ENCODE peak calls at places on chromosomes 6 and 20, in four cellular contexts. O is OCI-LY7, C is choroid plexus epithelial cell, K is GM10248. Z is an unnamed sample.
A peak's percentile ranks its signal among the peaks of the same experiment; 100 is the strongest.

GRCh38 chr6:74015427-74015826 is 319.4 kb downstream of the CD109 start:
- DNase-seq in O (no peak), C (no peak), K (no peak), Z (no peak)

GRCh38 chr6:165864925-165865324 is 201.9 kb upstream of the PDE10A start:
- DNase-seq in O (no peak), C (no peak), K (no peak), Z (no peak)

GRCh38 chr20:10350188-10350842 is 83.7 kb downstream of the MKKS start:
- DNase-seq in O (no peak), C (no peak), K (no peak), Z (no peak)

GRCh38 chr6:10230533-10230932 is 184.3 kb downstream of the TFAP2A start:
- DNase-seq in O (no peak), C (no peak), K (no peak), Z (no peak)

GRCh38 chr6:169495601-169496000 is 206.2 kb downstream of the WDR27 start:
- DNase-seq in O (no peak), C (peak; percentile 23), K (no peak), Z (no peak)

GRCh38 chr20:21099653-21100589 is 6.2 kb downstream of the LINC00237 start:
- DNase-seq in O (peak; percentile 69), C (no peak), K (peak; percentile 41), Z (peak; percentile 73)

GRCh38 chr20:15708984-15709598 is 864.2 kb downstream of the KIF16B start:
- DNase-seq in O (peak; percentile 41), C (peak; percentile 15), K (peak; percentile 64), Z (no peak)

GRCh38 chr6:28357036-28357435 is 7.3 kb downstream of the ZKSCAN3 start:
- DNase-seq in O (peak; percentile 56), C (peak; percentile 64), K (no peak), Z (no peak)

DNA sequence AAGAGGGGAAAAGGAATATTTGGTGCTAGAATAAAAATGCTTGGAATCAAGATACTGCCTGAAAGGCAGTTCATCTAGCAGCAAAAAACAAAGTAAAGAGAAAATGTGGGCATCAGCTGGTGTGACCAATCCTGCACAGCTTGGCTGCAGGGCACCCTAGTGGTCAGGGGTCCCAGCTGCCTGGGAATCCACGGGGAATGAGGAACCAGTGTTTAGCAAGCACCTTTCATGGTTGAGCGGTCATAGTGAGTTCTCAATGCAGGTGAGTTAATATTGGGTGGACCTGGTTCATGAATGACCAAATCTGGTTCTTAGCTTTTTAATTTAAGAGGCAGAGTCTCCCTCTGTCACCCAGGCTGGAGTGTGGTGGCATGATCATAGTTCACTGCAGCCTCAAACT is 53.3 kb downstream of the CAP2 start:
- DNase-seq in O (no peak), C (no peak), K (no peak), Z (no peak)
- TF ChIP-seq CTCF in O (no peak), C (no peak), K (no peak), Z (no peak)

GRCh38 chr6:101847690-101848089 is 454.2 kb downstream of the GRIK2 start:
- DNase-seq in O (no peak), C (no peak), K (no peak), Z (no peak)
- TF ChIP-seq CTCF in O (no peak), C (no peak), K (no peak), Z (no peak)

GRCh38 chr20:42531675-42531985 is 658.1 kb downstream of the PTPRT start:
- DNase-seq in O (no peak), C (no peak), K (no peak), Z (no peak)

GRCh38 chr20:42530855-42531674 is 658.6 kb downstream of the PTPRT start:
- DNase-seq in O (peak; percentile 40), C (peak; percentile 1), K (peak; percentile 49), Z (no peak)
- TF ChIP-seq CTCF in O (peak; percentile 84), C (peak; percentile 18), K (peak; percentile 36), Z (peak; percentile 84)

GRCh38 chr6:13420269-13420668 is 67.1 kb downstream of the GFOD1 start:
- DNase-seq in O (no peak), C (no peak), K (no peak), Z (no peak)
- TF ChIP-seq CTCF in O (no peak), C (no peak), K (no peak), Z (no peak)

GRCh38 chr6:65709099-65709830 is 2.2 kb upstream of the EYS start:
- DNase-seq in O (no peak), C (no peak), K (no peak), Z (no peak)
- TF ChIP-seq CTCF in O (no peak), C (no peak), K (no peak), Z (no peak)

GRCh38 chr6:167501831-167502385 is 177.0 kb downstream of the TTLL2 start:
- DNase-seq in O (no peak), C (peak; percentile 24), K (no peak), Z (no peak)
- TF ChIP-seq CTCF in O (no peak), C (peak; percentile 48), K (peak; percentile 17), Z (peak; percentile 48)